ENCODE peak calls at places on chromosome 6, in six cellular contexts. P is bronchial epithelial cell; Y is mammary epithelial cell; O is activated naive CD8-positive, alpha-beta T cell treated with anti-CD3 and anti-CD28 coated beads, Interleukin-2, amount 50 U/mL, for 24 hours; J is mucosa of descending colon; K is AG20443. B is an unnamed sample.

GRCh38 chr6:82761674-82762345 is 303.8 kb downstream of the UBE3D start:
- DNase-seq in O (no peak), J (no peak), K (no peak), Y (no peak), P (no peak), B (no peak)

GRCh38 chr6:161154796-161155335 is 119.0 kb downstream of the AGPAT4 start:
- DNase-seq in K (no peak), O (no peak), J (no peak), P (no peak), Y (no peak), B (no peak)

GRCh38 chr6:12572884-12573824 is 143.4 kb upstream of the PHACTR1 start:
- DNase-seq in Y (peak), P (peak), O (no peak), K (peak), J (peak), B (no peak)

GRCh38 chr6:84137051-84137375 is 90.4 kb downstream of the CEP162 start:
- DNase-seq in Y (no peak), K (no peak), P (no peak), J (no peak), O (no peak), B (no peak)

GRCh38 chr6:35664945-35665344 is 23.8 kb downstream of the FKBP5 start:
- DNase-seq in K (no peak), J (no peak), P (peak), O (no peak), Y (no peak), B (no peak)

GRCh38 chr6:42140756-42141602 is 1.4 kb downstream of the C6orf132 start:
- DNase-seq in O (no peak), J (no peak), K (peak), P (peak), Y (peak), B (no peak)

GRCh38 chr6:43228951-43229802 is at the start of gene DNPH1:
- DNase-seq in J (peak), P (peak), O (peak), Y (peak), K (peak), B (no peak)

GRCh38 chr6:82248233-82248735 is 740 bp upstream of the IBTK start:
- DNase-seq in J (peak), K (peak), Y (peak), P (peak), O (no peak), B (peak)

GRCh38 chr6:27280064-27280539 is 32.0 kb downstream of the POM121L2 start:
- DNase-seq in P (peak), Y (peak), J (no peak), O (peak), K (peak), B (no peak)

GRCh38 chr6:158630944-158631616 is 13.5 kb downstream of the DYNLT1 start:
- DNase-seq in P (peak), O (no peak), Y (peak), J (peak), K (peak), B (no peak)

GRCh38 chr6:37667050-37667814 is 30.5 kb downstream of the MDGA1 start:
- DNase-seq in Y (no peak), J (no peak), P (no peak), K (no peak), O (no peak), B (no peak)

GRCh38 chr6:105488521-105489212 is 85.8 kb upstream of the PREP start:
- DNase-seq in J (peak), O (no peak), K (no peak), P (no peak), Y (no peak), B (no peak)

GRCh38 chr6:2190661-2191389 is 54.6 kb downstream of the GMDS start:
- DNase-seq in O (no peak), P (no peak), K (no peak), J (no peak), Y (no peak), B (no peak)

GRCh38 chr6:47278545-47278944 is 31.2 kb downstream of the TNFRSF21 start:
- DNase-seq in Y (no peak), P (no peak), J (no peak), K (peak), O (no peak), B (no peak)

GRCh38 chr6:111551521-111552231 is 54.0 kb downstream of the TRAF3IP2 start:
- DNase-seq in P (no peak), O (no peak), K (no peak), J (peak), Y (no peak), B (peak)

GRCh38 chr6:22848121-22848520 is 278.8 kb downstream of the HDGFL1 start:
- DNase-seq in O (no peak), K (no peak), J (no peak), Y (no peak), P (no peak), B (no peak)

GRCh38 chr6:166998256-166999144 is 697 bp upstream of the CEP43 start:
- DNase-seq in P (no peak), K (peak), Y (peak), J (peak), O (peak), B (no peak)

GRCh38 chr6:87333591-87334181 is 4.6 kb upstream of the GJB7 start:
- DNase-seq in K (peak), P (peak), Y (peak), J (no peak), O (no peak), B (peak)

GRCh38 chr6:157228421-157229218 is 94.7 kb downstream of the TMEM242 start:
- DNase-seq in J (no peak), O (no peak), K (no peak), Y (no peak), P (no peak), B (no peak)

GRCh38 chr6:137877113-137877512 is 10.1 kb downstream of the TNFAIP3 start:
- DNase-seq in Y (no peak), J (no peak), O (no peak), K (no peak), P (no peak), B (no peak)

GRCh38 chr6:166626177-166627038 is 643 bp downstream of the RPS6KA2 start:
- DNase-seq in O (peak), K (no peak), J (peak), Y (peak), P (peak), B (no peak)

GRCh38 chr6:39791311-39791710 is 865 bp upstream of the DAAM2 start:
- DNase-seq in K (peak), O (no peak), Y (no peak), P (no peak), J (no peak), B (no peak)

GRCh38 chr6:26388014-26388413 is 5.1 kb downstream of the BTN2A2 start:
- DNase-seq in Y (no peak), P (no peak), J (no peak), O (no peak), K (peak), B (no peak)

GRCh38 chr6:52416629-52417151 is 3.5 kb upstream of the EFHC1 start:
- DNase-seq in J (peak), P (peak), Y (peak), K (peak), O (peak), B (no peak)

GRCh38 chr6:72261554-72261953 is 360.3 kb upstream of the KCNQ5 start:
- DNase-seq in J (no peak), Y (no peak), P (no peak), O (no peak), K (no peak), B (no peak)

GRCh38 chr6:46130665-46131064 is 876 bp downstream of the ENPP4 start:
- DNase-seq in K (no peak), J (no peak), Y (no peak), O (no peak), P (no peak), B (no peak)

GRCh38 chr6:1510239-1510638 is 99.5 kb upstream of the FOXC1 start:
- DNase-seq in O (no peak), Y (no peak), P (no peak), J (no peak), K (no peak), B (no peak)

GRCh38 chr6:44003345-44004061 is 123.7 kb downstream of the MRPL14 start:
- DNase-seq in Y (no peak), O (peak), J (no peak), P (no peak), K (no peak), B (no peak)

GRCh38 chr6:7697820-7698623 is 27.9 kb upstream of the BMP6 start:
- DNase-seq in K (peak), P (peak), O (peak), Y (peak), J (no peak), B (peak)

GRCh38 chr6:27053738-27054137 is 193.8 kb upstream of the PRSS16 start:
- DNase-seq in O (no peak), K (no peak), P (peak), J (no peak), Y (peak), B (no peak)

GRCh38 chr6:122887941-122888340 is 98.9 kb downstream of the SMPDL3A start:
- DNase-seq in O (no peak), J (no peak), Y (no peak), K (no peak), P (no peak), B (no peak)

GRCh38 chr6:26571592-26572296 is 25.0 kb upstream of the ABT1 start:
- DNase-seq in J (peak), Y (peak), K (peak), P (peak), O (peak), B (peak)

GRCh38 chr6:160005861-160006540 is 37.1 kb downstream of the IGF2R start:
- DNase-seq in K (peak), J (no peak), Y (peak), O (no peak), P (no peak), B (no peak)

GRCh38 chr6:1126036-1126435 is 185.9 kb upstream of the FOXQ1 start:
- DNase-seq in O (no peak), Y (no peak), J (no peak), P (no peak), K (no peak), B (no peak)

GRCh38 chr6:161035182-161035980 is 43.8 kb downstream of the MAP3K4 start:
- DNase-seq in Y (no peak), K (no peak), P (no peak), J (no peak), O (no peak), B (no peak)

GRCh38 chr6:111996159-111996558 is 57.7 kb upstream of the CCN6 start:
- DNase-seq in Y (no peak), P (no peak), K (no peak), J (no peak), O (no peak), B (no peak)

GRCh38 chr6:57222684-57223077 is 574 bp upstream of the RAB23 start:
- DNase-seq in O (peak), P (no peak), Y (no peak), J (peak), K (no peak), B (no peak)

GRCh38 chr6:7086488-7086887 is 21.3 kb upstream of the RREB1 start:
- DNase-seq in J (peak), Y (no peak), O (peak), K (peak), P (no peak), B (no peak)

GRCh38 chr6:170173416-170173990 is 117.4 kb downstream of the DLL1 start:
- DNase-seq in J (no peak), Y (no peak), K (no peak), O (no peak), P (no peak), B (no peak)

B was measured in retinal pigment epithelial cell.